ENCODE peak calls at places on chromosomes 13 and 19, in six cellular contexts. X is IMR-90, L is mesenchymal stem cell, W is neuronal stem cell, A is H1, Q is H9. B is an unnamed sample.

GRCh38 chr13:109804654-109805053 is 18.3 kb upstream of the IRS2 start:
- DNase-seq in X (no peak), L (no peak), W (no peak), A (no peak), Q (no peak), B (no peak)

GRCh38 chr13:101846701-101847100 is 394.2 kb downstream of the ITGBL1 start:
- DNase-seq in X (no peak), L (no peak), W (no peak), A (no peak), Q (no peak), B (no peak)

GRCh38 chr13:107765724-107766436 is 449.5 kb downstream of the LIG4 start:
- DNase-seq in X (peak), L (peak), W (no peak), A (no peak), Q (no peak), B (no peak)

GRCh38 chr19:49355890-49356289 is 6.3 kb downstream of the TEAD2 start:
- DNase-seq in X (no peak), L (no peak), W (no peak), A (no peak), Q (no peak), B (no peak)

GRCh38 chr19:48418317-48419064 is 25.0 kb downstream of the GRIN2D start:
- DNase-seq in X (peak), L (peak), W (no peak), A (no peak), Q (peak), B (peak)

GRCh38 chr19:42200116-42200740 is 17.2 kb downstream of the DEDD2 start:
- DNase-seq in X (no peak), L (no peak), W (no peak), A (no peak), Q (no peak), B (no peak)

GRCh38 chr19:41868120-41868988 is 8.3 kb downstream of the RPS19 start:
- DNase-seq in X (no peak), L (no peak), W (no peak), A (no peak), Q (no peak), B (no peak)

GRCh38 chr13:77565635-77566034 is 30.1 kb downstream of the SCEL start:
- DNase-seq in X (peak), L (peak), W (peak), A (no peak), Q (no peak), B (peak)

GRCh38 chr19:33503791-33504444 is 17.7 kb downstream of the PEPD start:
- DNase-seq in X (no peak), L (no peak), W (no peak), A (no peak), Q (no peak), B (no peak)

GRCh38 chr19:17333611-17334413 is 843 bp downstream of the ANO8 start:
- DNase-seq in X (peak), L (peak), W (no peak), A (no peak), Q (peak), B (no peak)

GRCh38 chr13:42392706-42393572 is 121.0 kb downstream of the AKAP11 start:
- DNase-seq in X (no peak), L (peak), W (no peak), A (no peak), Q (no peak), B (no peak)

GRCh38 chr13:46621133-46621532 is 68.2 kb downstream of the LRCH1 start:
- DNase-seq in X (no peak), L (no peak), W (no peak), A (no peak), Q (no peak), B (no peak)

DNA sequence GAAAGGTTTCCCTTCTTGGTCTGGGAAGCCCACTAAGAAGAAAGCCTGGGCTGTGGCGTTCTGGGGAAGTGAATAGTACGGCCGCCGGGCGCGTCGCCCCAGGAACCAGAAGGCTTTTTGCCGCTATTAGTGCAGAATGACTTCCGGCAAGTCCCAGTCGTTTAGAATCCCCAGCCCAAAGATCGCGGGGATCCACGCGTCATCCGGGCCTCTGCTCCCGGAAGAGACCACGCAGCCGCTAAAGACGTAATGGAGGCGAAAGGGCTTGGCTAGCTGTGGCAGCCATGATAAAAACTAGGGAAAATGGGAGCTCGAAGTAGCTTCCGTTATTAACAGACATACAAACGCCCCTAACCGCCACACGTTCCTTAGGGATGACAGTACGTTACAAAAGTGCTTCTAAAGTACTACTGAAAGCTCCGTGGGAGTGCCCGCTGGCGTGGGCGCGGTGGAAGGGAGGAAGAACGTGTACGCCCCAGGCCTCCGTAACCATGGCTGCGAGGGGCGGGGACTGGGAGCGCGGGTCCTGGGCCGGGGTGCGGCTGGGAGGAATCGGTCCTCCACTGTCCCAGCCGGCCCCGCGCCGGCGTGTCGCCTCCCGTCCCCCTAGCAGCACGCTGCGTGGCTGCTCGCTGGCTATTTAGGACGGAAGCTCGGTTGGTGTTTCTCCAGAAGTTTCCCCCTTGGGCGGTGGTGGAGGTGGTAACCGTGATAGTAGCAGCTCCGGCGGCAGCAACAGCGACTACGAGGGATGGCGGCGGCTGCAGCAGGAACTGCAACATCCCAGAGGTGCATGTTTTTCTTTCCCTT is at the start of gene SUGT1:
- DNase-seq in X (peak), L (peak), W (peak), A (peak), Q (peak), B (peak)
- H3K23ac ChIP-seq in X (peak), L (peak), W (no peak), A (no peak), Q (no peak), B (no peak)

GRCh38 chr13:31629085-31629785 is 110.1 kb upstream of the RXFP2 start:
- DNase-seq in X (peak), L (no peak), W (no peak), A (no peak), Q (no peak), B (no peak)
- H2BK5ac ChIP-seq in X (peak), L (no peak), W (no peak), A (no peak), Q (no peak), B (no peak)

GRCh38 chr13:111202745-111203144 is 87.6 kb downstream of the ARHGEF7 start:
- DNase-seq in X (peak), L (peak), W (no peak), A (no peak), Q (no peak), B (peak)
- H4K91ac ChIP-seq in X (no peak), L (no peak), W (no peak), A (no peak), Q (no peak), B (no peak)

GRCh38 chr13:40158218-40158617 is 502.8 kb downstream of the COG6 start:
- DNase-seq in X (no peak), L (no peak), W (no peak), A (no peak), Q (no peak), B (peak)

GRCh38 chr13:40161931-40162330 is 504.5 kb downstream of the FOXO1 start:
- DNase-seq in X (no peak), L (no peak), W (no peak), A (no peak), Q (no peak), B (no peak)

GRCh38 chr13:40161008-40161694 is 505.3 kb downstream of the FOXO1 start:
- DNase-seq in X (no peak), L (peak), W (no peak), A (no peak), Q (no peak), B (no peak)

GRCh38 chr13:40164137-40164536 is 502.3 kb downstream of the FOXO1 start:
- DNase-seq in X (no peak), L (peak), W (no peak), A (no peak), Q (no peak), B (peak)

DNA sequence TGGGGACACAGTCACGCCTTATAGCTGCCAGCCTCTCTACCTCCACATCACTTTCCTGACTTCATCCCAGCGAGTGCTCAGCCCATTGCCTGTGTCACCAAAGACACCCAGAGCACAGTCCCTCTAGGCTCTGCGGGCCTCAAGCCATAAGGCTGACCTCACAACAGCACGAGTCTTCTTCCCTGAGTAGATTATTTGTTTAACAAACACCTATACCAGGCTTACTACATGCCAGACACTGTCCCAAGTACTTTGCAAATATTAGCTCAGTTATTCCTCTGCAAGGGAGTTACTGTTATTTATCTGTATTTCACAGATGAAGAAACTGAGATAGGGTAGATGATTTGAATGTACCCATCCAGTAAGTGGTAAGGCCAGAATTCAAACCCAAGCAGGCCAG is 504.3 kb downstream of the COG6 start:
- DNase-seq in X (no peak), L (no peak), W (no peak), A (no peak), Q (no peak), B (no peak)
- H3K23ac ChIP-seq in X (no peak), L (no peak), W (no peak), A (no peak), Q (no peak), B (no peak)

GRCh38 chr19:39542198-39542597 is 2.2 kb upstream of the EID2 start:
- DNase-seq in X (no peak), L (no peak), W (no peak), A (no peak), Q (no peak), B (peak)

GRCh38 chr19:39540333-39540673 is 342 bp upstream of the EID2 start:
- DNase-seq in X (no peak), L (no peak), W (no peak), A (no peak), Q (no peak), B (no peak)

GRCh38 chr19:39539165-39539518 is 819 bp downstream of the EID2 start:
- DNase-seq in X (peak), L (no peak), W (no peak), A (no peak), Q (no peak), B (no peak)

GRCh38 chr19:39543477-39543857 is 3.5 kb upstream of the EID2 start:
- DNase-seq in X (no peak), L (no peak), W (no peak), A (no peak), Q (no peak), B (peak)

DNA sequence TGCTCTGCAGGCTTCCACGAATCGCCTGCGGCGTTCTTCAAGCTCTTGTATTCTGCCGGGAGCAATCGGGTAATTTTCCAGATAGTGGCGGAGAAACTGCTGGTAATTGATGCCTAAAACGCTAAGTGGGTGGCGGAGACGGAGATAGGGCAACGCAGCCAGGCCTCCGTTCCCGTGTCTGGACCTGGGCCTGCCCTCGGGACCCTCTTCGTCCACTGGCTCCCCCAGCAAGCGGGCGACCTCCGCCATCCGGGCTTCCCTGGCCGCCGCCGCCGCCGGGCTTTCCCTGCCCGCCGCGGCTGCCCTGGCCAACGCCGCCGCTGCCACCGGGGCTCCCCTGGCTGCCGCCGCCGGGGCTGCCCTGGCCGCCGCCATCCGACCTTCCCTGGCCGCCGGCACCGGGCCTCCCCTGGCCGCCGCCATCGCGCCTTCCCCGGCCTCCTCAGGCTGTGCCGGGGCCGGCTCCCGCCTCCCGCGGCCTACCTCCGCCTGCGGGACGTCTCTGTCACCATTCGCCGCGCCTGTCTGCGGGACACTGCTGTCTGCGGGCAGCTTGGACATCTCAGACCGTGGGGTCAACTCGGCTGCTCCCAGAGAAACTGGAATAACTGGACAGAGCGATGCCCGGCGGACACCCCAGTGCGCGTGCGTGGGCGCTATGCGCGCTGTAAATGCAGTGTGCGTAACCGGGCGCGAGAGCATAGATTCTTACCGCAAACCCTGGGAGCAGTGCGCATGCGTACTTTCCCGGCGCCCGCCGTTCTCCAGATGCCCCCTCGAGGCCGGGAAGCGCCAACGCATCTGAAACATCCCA is at the start of gene EID2:
- DNase-seq in X (peak), L (peak), W (peak), A (no peak), Q (peak), B (peak)
- H2BK5ac ChIP-seq in X (peak), L (peak), W (peak), A (peak), Q (no peak), B (peak)

GRCh38 chr19:54551950-54552912 is 21.4 kb upstream of the LILRA2 start:
- DNase-seq in X (no peak), L (no peak), W (no peak), A (no peak), Q (no peak), B (no peak)

GRCh38 chr19:54549224-54549623 is 24.4 kb upstream of the LILRA2 start:
- DNase-seq in X (no peak), L (no peak), W (no peak), A (no peak), Q (no peak), B (no peak)

GRCh38 chr19:54551293-54551692 is 22.3 kb upstream of the LILRA2 start:
- DNase-seq in X (no peak), L (no peak), W (no peak), A (no peak), Q (no peak), B (no peak)

GRCh38 chr19:54552913-54553310 is 20.7 kb upstream of the LILRA2 start:
- DNase-seq in X (no peak), L (no peak), W (no peak), A (no peak), Q (no peak), B (no peak)

GRCh38 chr19:54548806-54549205 is 24.8 kb upstream of the LILRA2 start:
- DNase-seq in X (no peak), L (no peak), W (no peak), A (no peak), Q (no peak), B (peak)
- H4K91ac ChIP-seq in X (no peak), L (no peak), W (no peak), A (no peak), Q (no peak), B (no peak)

GRCh38 chr19:8449830-8450229 is 5.1 kb downstream of the HNRNPM start:
- DNase-seq in X (no peak), L (no peak), W (no peak), A (no peak), Q (peak), B (peak)

GRCh38 chr19:8441725-8442544 is 2.8 kb upstream of the HNRNPM start:
- DNase-seq in X (no peak), L (no peak), W (no peak), A (no peak), Q (peak), B (peak)

GRCh38 chr19:8445488-8446001 is 770 bp downstream of the HNRNPM start:
- DNase-seq in X (no peak), L (peak), W (peak), A (no peak), Q (no peak), B (peak)

GRCh38 chr19:8446055-8446709 is 1.4 kb downstream of the HNRNPM start:
- DNase-seq in X (no peak), L (peak), W (no peak), A (no peak), Q (no peak), B (no peak)

GRCh38 chr19:8444677-8445487 is at the start of gene HNRNPM:
- DNase-seq in X (peak), L (peak), W (peak), A (peak), Q (peak), B (peak)
- H3K23ac ChIP-seq in X (peak), L (peak), W (peak), A (no peak), Q (no peak), B (no peak)

GRCh38 chr19:8323781-8324185 is 2.5 kb downstream of the RPS28 start:
- DNase-seq in X (no peak), L (no peak), W (no peak), A (no peak), Q (no peak), B (no peak)

GRCh38 chr19:8320564-8321066 is 560 bp downstream of the NDUFA7 start:
- DNase-seq in X (no peak), L (peak), W (no peak), A (no peak), Q (no peak), B (no peak)

GRCh38 chr19:8322638-8322997 is 1.3 kb downstream of the RPS28 start:
- DNase-seq in X (no peak), L (no peak), W (no peak), A (no peak), Q (no peak), B (no peak)

GRCh38 chr19:8321067-8321759 is at the start of the genes NDUFA7 and RPS28:
- DNase-seq in X (peak), L (peak), W (peak), A (peak), Q (peak), B (peak)

DNA sequence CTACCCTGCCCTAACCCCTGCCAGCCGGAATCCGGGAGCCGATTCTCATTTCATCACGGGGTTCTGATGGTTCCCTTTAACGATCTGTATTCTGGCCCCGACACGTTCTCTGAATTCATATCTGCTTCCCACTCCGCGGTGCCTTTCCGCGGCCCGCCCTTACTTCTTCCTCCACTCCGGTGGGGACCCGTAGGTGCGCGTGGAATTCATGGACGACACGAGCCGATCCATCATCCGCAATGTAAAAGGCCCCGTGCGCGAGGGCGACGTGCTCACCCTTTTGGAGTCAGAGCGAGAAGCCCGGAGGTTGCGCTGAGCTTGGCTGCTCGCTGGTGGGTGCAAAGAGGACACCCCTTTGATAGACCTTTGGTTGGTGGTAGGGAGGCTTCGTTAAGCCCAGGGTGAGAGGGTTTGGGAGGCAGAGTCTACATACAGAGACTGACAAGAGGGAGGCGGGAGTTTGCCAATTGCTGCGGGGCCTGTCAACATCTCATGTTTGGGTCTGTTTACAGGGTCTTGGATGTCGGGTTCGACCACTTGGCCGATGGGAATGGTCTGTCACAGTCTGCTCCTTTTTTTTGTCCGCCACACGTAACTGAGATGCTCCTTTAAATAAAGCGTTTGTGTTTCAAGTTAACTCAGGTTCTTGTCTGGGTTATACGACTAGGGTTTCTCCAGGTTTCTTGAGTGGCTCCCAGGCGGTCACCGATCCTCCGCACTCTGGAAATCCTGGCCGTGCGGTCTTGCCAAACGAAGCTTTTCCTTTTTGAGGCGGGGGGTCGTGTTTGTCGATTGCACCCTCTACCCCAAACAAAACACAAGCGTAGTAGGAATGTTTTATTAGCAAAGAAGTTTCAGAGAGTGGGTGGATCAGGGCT is 703 bp downstream of the RPS28 start:
- DNase-seq in X (no peak), L (peak), W (no peak), A (no peak), Q (no peak), B (no peak)
- H2BK5ac ChIP-seq in X (peak), L (no peak), W (no peak), A (peak), Q (no peak), B (peak)

DNA sequence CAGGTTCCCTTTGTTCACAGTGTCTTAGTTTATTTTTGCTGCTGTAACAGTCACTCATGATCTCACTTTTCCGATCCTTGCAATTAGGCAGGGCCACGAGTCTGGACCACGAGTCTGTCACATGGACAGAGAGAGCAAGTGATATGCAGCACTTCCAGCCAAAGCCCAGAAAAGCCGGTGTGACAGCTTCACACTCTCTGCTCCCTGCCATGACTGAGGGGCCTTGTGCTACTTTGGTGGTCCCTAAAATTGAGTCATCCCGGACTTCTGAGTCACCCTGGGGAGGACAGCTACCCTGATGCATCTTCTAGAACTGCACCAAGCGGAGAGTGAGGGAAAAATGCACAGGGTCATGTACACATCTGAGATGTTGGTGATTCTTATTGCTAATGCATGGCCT is 179.6 kb downstream of the EFNB2 start:
- DNase-seq in X (no peak), L (no peak), W (no peak), A (no peak), Q (no peak), B (no peak)
- H4K91ac ChIP-seq in X (no peak), L (no peak), W (no peak), A (no peak), Q (no peak), B (no peak)